ENCODE peak calls at places on chromosomes 13 and 19, in seven cellular contexts. One of them, this sample, is unnamed.

GRCh38 chr19:42079276-42079669 is 3.3 kb downstream of the ZNF574 start:
- DNase-seq in NCI-H1092 treated with DMSO at 0.1 percent for 48 hours: no peak
- DNase-seq in gastrocnemius medialis: no peak
- DNase-seq in GM13977: no peak
- DNase-seq in activated CD8-positive, alpha-beta memory T cell treated with anti-CD3 and anti-CD28 coated beads for 24 hours: no peak
- DNase-seq in activated CD4-positive, alpha-beta memory T cell treated with anti-CD3 and anti-CD28 coated beads for 36 hours: no peak
- DNase-seq in Right ventricle myocardium superior: no peak
- DNase-seq in this sample: no peak

GRCh38 chr19:39275578-39275977 is 7.4 kb downstream of the IFNL2 start:
- DNase-seq in NCI-H1092 treated with DMSO at 0.1 percent for 48 hours: no peak
- DNase-seq in gastrocnemius medialis: no peak
- DNase-seq in GM13977: no peak
- DNase-seq in activated CD8-positive, alpha-beta memory T cell treated with anti-CD3 and anti-CD28 coated beads for 24 hours: no peak
- DNase-seq in activated CD4-positive, alpha-beta memory T cell treated with anti-CD3 and anti-CD28 coated beads for 36 hours: no peak
- DNase-seq in Right ventricle myocardium superior: no peak
- DNase-seq in this sample: no peak

GRCh38 chr13:41974262-41974900 is 13.5 kb upstream of the VWA8 start:
- DNase-seq in NCI-H1092 treated with DMSO at 0.1 percent for 48 hours: no peak
- DNase-seq in gastrocnemius medialis: no peak
- DNase-seq in GM13977: no peak
- DNase-seq in activated CD8-positive, alpha-beta memory T cell treated with anti-CD3 and anti-CD28 coated beads for 24 hours: no peak
- DNase-seq in activated CD4-positive, alpha-beta memory T cell treated with anti-CD3 and anti-CD28 coated beads for 36 hours: no peak
- DNase-seq in Right ventricle myocardium superior: no peak
- DNase-seq in this sample: no peak

GRCh38 chr13:92164822-92165221 is 766.4 kb downstream of the GPC5 start:
- DNase-seq in NCI-H1092 treated with DMSO at 0.1 percent for 48 hours: no peak
- DNase-seq in gastrocnemius medialis: no peak
- DNase-seq in GM13977: no peak
- DNase-seq in activated CD8-positive, alpha-beta memory T cell treated with anti-CD3 and anti-CD28 coated beads for 24 hours: no peak
- DNase-seq in activated CD4-positive, alpha-beta memory T cell treated with anti-CD3 and anti-CD28 coated beads for 36 hours: no peak
- DNase-seq in Right ventricle myocardium superior: no peak
- DNase-seq in this sample: no peak

GRCh38 chr19:16042533-16043085 is 33.7 kb upstream of the TPM4 start:
- DNase-seq in NCI-H1092 treated with DMSO at 0.1 percent for 48 hours: no peak
- DNase-seq in gastrocnemius medialis: no peak
- DNase-seq in GM13977: no peak
- DNase-seq in activated CD8-positive, alpha-beta memory T cell treated with anti-CD3 and anti-CD28 coated beads for 24 hours: no peak
- DNase-seq in activated CD4-positive, alpha-beta memory T cell treated with anti-CD3 and anti-CD28 coated beads for 36 hours: no peak
- DNase-seq in Right ventricle myocardium superior: no peak
- DNase-seq in this sample: no peak

GRCh38 chr19:8459095-8459494 is 14.3 kb downstream of the HNRNPM start:
- DNase-seq in NCI-H1092 treated with DMSO at 0.1 percent for 48 hours: no peak
- DNase-seq in gastrocnemius medialis: no peak
- DNase-seq in GM13977: no peak
- DNase-seq in activated CD8-positive, alpha-beta memory T cell treated with anti-CD3 and anti-CD28 coated beads for 24 hours: no peak
- DNase-seq in activated CD4-positive, alpha-beta memory T cell treated with anti-CD3 and anti-CD28 coated beads for 36 hours: no peak
- DNase-seq in Right ventricle myocardium superior: no peak
- DNase-seq in this sample: no peak

GRCh38 chr19:1115646-1116420 is 12.0 kb downstream of the GPX4 start:
- DNase-seq in NCI-H1092 treated with DMSO at 0.1 percent for 48 hours: no peak
- DNase-seq in gastrocnemius medialis: no peak
- DNase-seq in GM13977: no peak
- DNase-seq in activated CD8-positive, alpha-beta memory T cell treated with anti-CD3 and anti-CD28 coated beads for 24 hours: no peak
- DNase-seq in activated CD4-positive, alpha-beta memory T cell treated with anti-CD3 and anti-CD28 coated beads for 36 hours: no peak
- DNase-seq in Right ventricle myocardium superior: no peak
- DNase-seq in this sample: no peak

GRCh38 chr13:113927661-113928581 is 46.0 kb downstream of the C13orf46 start:
- DNase-seq in NCI-H1092 treated with DMSO at 0.1 percent for 48 hours: no peak
- DNase-seq in gastrocnemius medialis: peak
- DNase-seq in GM13977: no peak
- DNase-seq in activated CD8-positive, alpha-beta memory T cell treated with anti-CD3 and anti-CD28 coated beads for 24 hours: no peak
- DNase-seq in activated CD4-positive, alpha-beta memory T cell treated with anti-CD3 and anti-CD28 coated beads for 36 hours: no peak
- DNase-seq in Right ventricle myocardium superior: peak
- DNase-seq in this sample: no peak

GRCh38 chr13:52845334-52845761 is 3.1 kb downstream of the PCDH8 start:
- DNase-seq in NCI-H1092 treated with DMSO at 0.1 percent for 48 hours: peak
- DNase-seq in gastrocnemius medialis: no peak
- DNase-seq in GM13977: peak
- DNase-seq in activated CD8-positive, alpha-beta memory T cell treated with anti-CD3 and anti-CD28 coated beads for 24 hours: no peak
- DNase-seq in activated CD4-positive, alpha-beta memory T cell treated with anti-CD3 and anti-CD28 coated beads for 36 hours: no peak
- DNase-seq in Right ventricle myocardium superior: no peak
- DNase-seq in this sample: no peak

GRCh38 chr19:375395-376110 is 31.0 kb upstream of the MIER2 start:
- DNase-seq in NCI-H1092 treated with DMSO at 0.1 percent for 48 hours: no peak
- DNase-seq in gastrocnemius medialis: no peak
- DNase-seq in GM13977: no peak
- DNase-seq in activated CD8-positive, alpha-beta memory T cell treated with anti-CD3 and anti-CD28 coated beads for 24 hours: no peak
- DNase-seq in activated CD4-positive, alpha-beta memory T cell treated with anti-CD3 and anti-CD28 coated beads for 36 hours: no peak
- DNase-seq in Right ventricle myocardium superior: no peak
- DNase-seq in this sample: no peak

GRCh38 chr19:40360020-40360686 is 11.7 kb downstream of the PLD3 start:
- DNase-seq in NCI-H1092 treated with DMSO at 0.1 percent for 48 hours: no peak
- DNase-seq in gastrocnemius medialis: no peak
- DNase-seq in GM13977: no peak
- DNase-seq in activated CD8-positive, alpha-beta memory T cell treated with anti-CD3 and anti-CD28 coated beads for 24 hours: no peak
- DNase-seq in activated CD4-positive, alpha-beta memory T cell treated with anti-CD3 and anti-CD28 coated beads for 36 hours: no peak
- DNase-seq in Right ventricle myocardium superior: no peak
- DNase-seq in this sample: no peak

GRCh38 chr13:48429886-48430285 is 17.0 kb upstream of the LPAR6 start:
- DNase-seq in NCI-H1092 treated with DMSO at 0.1 percent for 48 hours: no peak
- DNase-seq in gastrocnemius medialis: no peak
- DNase-seq in GM13977: no peak
- DNase-seq in activated CD8-positive, alpha-beta memory T cell treated with anti-CD3 and anti-CD28 coated beads for 24 hours: no peak
- DNase-seq in activated CD4-positive, alpha-beta memory T cell treated with anti-CD3 and anti-CD28 coated beads for 36 hours: no peak
- DNase-seq in Right ventricle myocardium superior: no peak
- DNase-seq in this sample: no peak